ENCODE peak calls at places on chromosomes 4 and X, in seven cellular contexts. M, J, X, R, G, A and O are unnamed samples. For H3K4me1 and H3K9me3, the result is how much of the 10 kb centered on the place peaks cover.

GRCh38 chrX:70117738-70118137 is 15.5 kb upstream of the IGBP1 start:
- DNase-seq in X (no peak), A (no peak), J (no peak), G (no peak), M (no peak), R (no peak), O (no peak)

GRCh38 chrX:66638591-66639500 is at the start of gene EDA2R:
- DNase-seq in R (no peak), M (peak), J (peak), G (peak), A (peak), X (no peak), O (no peak)

GRCh38 chr4:166290426-166290825 is 417.4 kb downstream of the TLL1 start:
- DNase-seq in J (no peak), X (no peak), G (no peak), R (no peak), A (no peak), M (no peak), O (peak)

GRCh38 chr4:150242820-150243458 is 164.7 kb downstream of the DCLK2 start:
- DNase-seq in M (peak), J (peak), G (peak), A (peak), R (no peak), X (no peak), O (peak)

GRCh38 chr4:187501731-187502130 is 493.8 kb upstream of the ZFP42 start:
- DNase-seq in A (no peak), J (no peak), G (no peak), X (no peak), R (no peak), M (no peak), O (no peak)

GRCh38 chr4:107736924-107737448 is 17.0 kb upstream of the PAPSS1 start:
- DNase-seq in J (peak), M (peak), X (no peak), R (peak), G (peak), A (peak), O (peak)

GRCh38 chr4:53055274-53055673 is 193.2 kb downstream of the RASL11B start:
- DNase-seq in G (peak), X (no peak), A (no peak), J (peak), M (no peak), R (no peak), O (no peak)

GRCh38 chr4:139732991-139733555 is 67.5 kb downstream of the MGST2 start:
- DNase-seq in A (no peak), G (no peak), M (no peak), J (no peak), X (no peak), R (no peak), O (no peak)

GRCh38 chrX:21723097-21723496 is 34.8 kb downstream of the SMPX start:
- DNase-seq in G (peak), J (peak), A (no peak), M (peak), R (peak), X (no peak), O (no peak)

GRCh38 chr4:148444296-148445070 is 2.3 kb upstream of the NR3C2 start:
- DNase-seq in M (peak), G (peak), R (no peak), A (peak), J (no peak), X (peak), O (peak)

GRCh38 chr4:135325264-135325663 is 1123.7 kb upstream of the PABPC4L start:
- DNase-seq in M (no peak), A (no peak), X (no peak), G (no peak), R (no peak), J (no peak), O (no peak)

GRCh38 chr4:186765138-186765537 is 41.5 kb upstream of the FAT1 start:
- DNase-seq in X (peak), J (peak), G (peak), A (no peak), M (no peak), R (peak), O (peak)

GRCh38 chr4:5124876-5125275 is 73.6 kb downstream of the STK32B start:
- DNase-seq in J (no peak), M (no peak), G (no peak), X (no peak), R (no peak), A (no peak), O (no peak)

GRCh38 chr4:57312296-57312695 is 202.1 kb upstream of the IGFBP7 start:
- DNase-seq in X (no peak), R (no peak), G (no peak), J (no peak), A (no peak), M (no peak), O (no peak)

GRCh38 chrX:133440081-133440796 is 24.9 kb upstream of the GPC4 start:
- DNase-seq in R (no peak), J (no peak), X (no peak), M (no peak), A (peak), G (no peak), O (peak)

GRCh38 chr4:83010111-83010521 is 507 bp downstream of the LIN54 start:
- DNase-seq in M (peak), A (no peak), G (peak), J (peak), X (no peak), R (no peak), O (no peak)

GRCh38 chr4:29560452-29560851 is 1159.7 kb upstream of the PCDH7 start:
- DNase-seq in X (no peak), J (no peak), G (no peak), M (no peak), R (no peak), A (no peak), O (no peak)

GRCh38 chr4:85860066-85860465 is 385.1 kb downstream of the ARHGAP24 start:
- DNase-seq in J (peak), R (no peak), X (no peak), A (no peak), M (no peak), G (peak), O (no peak)

GRCh38 chr4:184216436-184217004 is 1.2 kb downstream of the ENPP6 start:
- DNase-seq in J (no peak), R (no peak), G (no peak), M (no peak), A (no peak), X (no peak), O (no peak)

GRCh38 chr4:154082760-154083530 is 294.1 kb upstream of the SFRP2 start:
- DNase-seq in R (peak), G (peak), A (peak), X (no peak), M (peak), J (no peak), O (no peak)

GRCh38 chr4:38925492-38926418 is 58.1 kb downstream of the FAM114A1 start:
- DNase-seq in R (no peak), J (no peak), X (no peak), A (no peak), M (no peak), G (no peak), O (no peak)

GRCh38 chrX:31429915-31430314 is 358.1 kb upstream of the FTHL17 start:
- DNase-seq in M (no peak), X (no peak), A (no peak), G (no peak), J (no peak), R (no peak), O (no peak)

GRCh38 chr4:183130328-183131155 is 31.5 kb downstream of the WWC2 start:
- DNase-seq in J (peak), A (no peak), G (peak), M (no peak), X (no peak), R (no peak), O (no peak)

GRCh38 chr4:161936625-161937133 is 227.1 kb downstream of the FSTL5 start:
- DNase-seq in J (peak), X (no peak), G (peak), M (peak), R (no peak), A (no peak), O (peak)

GRCh38 chr4:106019771-106020170 is 124.5 kb downstream of the NPNT start:
- DNase-seq in M (no peak), G (peak), A (no peak), R (no peak), J (peak), X (no peak), O (no peak)

GRCh38 chr4:52028970-52029369 is 8.8 kb upstream of the LRRC66 start:
- DNase-seq in A (no peak), X (no peak), G (peak), J (peak), R (no peak), M (no peak), O (no peak)

GRCh38 chrX:119870626-119871131 is 854 bp downstream of the RNF113A start:
- DNase-seq in A (no peak), J (peak), M (peak), G (peak), X (peak), R (no peak), O (peak)

GRCh38 chr4:33940281-33940680 is 2304.0 kb downstream of the ARAP2 start:
- DNase-seq in G (peak), R (no peak), A (no peak), X (no peak), M (no peak), J (no peak), O (no peak)

GRCh38 chrX:71543316-71543715 is 10.4 kb downstream of the OGT start:
- DNase-seq in R (no peak), J (peak), M (no peak), G (peak), X (no peak), A (no peak), O (no peak)

GRCh38 chr4:100539706-100540105 is 21.9 kb upstream of the EMCN start:
- DNase-seq in R (no peak), M (no peak), J (no peak), A (no peak), G (no peak), X (no peak), O (no peak)

DNA sequence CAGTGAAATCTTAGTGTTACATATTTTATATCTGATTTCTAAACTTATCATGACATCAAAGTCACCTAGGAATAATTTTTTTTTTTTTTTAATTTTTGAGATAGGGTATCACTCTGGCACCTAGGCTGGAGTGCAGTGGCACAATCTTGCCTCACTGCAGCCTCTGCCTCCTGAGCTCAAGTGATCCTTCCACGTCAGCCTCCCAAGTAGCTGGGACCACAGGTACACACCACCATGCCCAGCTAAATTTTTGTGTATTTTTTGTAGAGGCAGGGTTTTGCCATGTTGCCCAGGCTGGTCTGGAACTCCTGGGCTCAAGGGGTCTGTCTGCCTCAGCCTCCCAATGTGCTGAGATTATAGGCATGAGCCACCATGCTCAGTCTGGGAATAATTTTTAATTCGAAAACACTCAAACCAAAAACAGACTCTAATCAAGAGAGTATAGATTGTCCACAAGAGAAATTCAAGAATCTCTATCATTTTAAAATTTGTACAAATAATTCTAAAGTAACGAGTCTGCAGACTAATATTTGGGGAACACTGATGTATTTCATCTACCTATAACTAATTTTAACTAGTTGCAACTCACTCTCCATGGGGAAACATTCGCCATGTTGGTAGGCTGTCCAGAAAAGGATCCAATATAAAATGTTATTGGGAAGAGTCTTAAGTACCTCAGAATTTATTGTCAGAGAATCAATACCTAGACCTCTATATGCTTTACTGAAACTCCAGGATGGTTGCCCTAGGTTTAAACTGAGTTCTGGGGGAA is 3.4 kb downstream of the SLC7A11 start:
- DNase-seq in R (no peak), M (no peak), G (no peak), X (no peak), J (no peak), A (no peak), O (no peak)
- H3K4me3 ChIP-seq in R (no peak), M (no peak), G (peak), X (no peak), J (peak), A (no peak), O (peak)

GRCh38 chrX:150558424-150558823 is 10.0 kb upstream of the MTM1 start:
- DNase-seq in G (no peak), J (no peak), R (no peak), M (no peak), A (no peak), X (no peak), O (no peak)
- H3K4me1 ChIP-seq in G (under half), J (under half), R (under half), M (under half), A (under half), X (under half), O (under half)

GRCh38 chr4:385934-386707 is 48.5 kb downstream of the ZNF141 start:
- DNase-seq in G (no peak), J (no peak), X (no peak), R (no peak), A (no peak), M (no peak), O (no peak)

GRCh38 chr4:386708-387105 is 49.1 kb downstream of the ZNF141 start:
- DNase-seq in A (no peak), J (no peak), G (no peak), X (no peak), M (no peak), R (no peak), O (no peak)

DNA sequence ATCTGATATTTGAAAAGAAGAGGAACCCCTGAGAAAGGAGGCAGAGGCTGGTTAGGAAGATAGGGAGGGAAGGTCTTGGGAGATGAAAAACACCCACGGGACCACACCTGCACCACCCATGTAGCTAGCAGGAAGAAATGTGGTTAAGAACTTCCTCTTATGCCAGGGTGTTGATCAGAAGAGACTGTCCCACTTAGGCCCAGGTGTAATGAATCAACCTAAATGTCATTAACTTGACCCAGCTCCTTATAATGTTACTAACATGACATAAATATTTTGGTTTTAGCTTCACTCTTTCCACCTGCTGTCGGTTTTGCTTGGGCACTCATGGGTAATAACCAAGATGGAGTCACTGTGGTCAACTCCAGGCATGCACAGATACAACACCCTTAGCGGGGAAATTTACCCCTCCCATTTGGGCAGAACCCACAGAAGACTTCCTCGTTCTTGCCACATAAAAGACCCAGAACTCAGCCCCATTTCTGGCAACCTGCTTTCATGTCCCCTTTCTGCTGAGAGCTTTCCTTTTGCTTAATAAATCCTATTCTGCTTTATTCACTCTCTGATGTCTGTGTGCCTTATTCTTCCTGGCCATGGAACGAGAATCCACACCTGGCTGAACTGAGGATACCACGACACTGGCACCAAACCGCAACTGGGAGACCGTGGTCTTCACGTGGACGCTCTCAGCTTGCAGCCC is 46.8 kb downstream of the ZNF141 start:
- DNase-seq in A (no peak), M (no peak), J (no peak), R (no peak), X (no peak), G (no peak), O (no peak)
- H3K9me3 ChIP-seq in A (under half), M (under half), J (half or more), R (under half), X (half or more), G (under half), O (under half)

GRCh38 chr4:67581208-67581857 is 22.8 kb downstream of the STAP1 start:
- DNase-seq in J (no peak), X (no peak), G (no peak), A (no peak), R (no peak), M (no peak), O (no peak)
- H3K4me3 ChIP-seq in J (no peak), X (no peak), G (no peak), A (no peak), R (no peak), M (no peak), O (no peak)